ENCODE peak calls at places on chromosomes 5 and 9, in nine cellular contexts. C is MM.1S, F is HCT116, J is mesenchymal stem cell, O is mesendoderm, Y is IMR-90, L is bronchial epithelial cell, E is right cardiac atrium, V is RWPE2. R is an unnamed sample.

GRCh38 chr5:167701103-167701502 is 590.3 kb upstream of the WWC1 start:
- DNase-seq in V (no peak), Y (no peak), E (no peak), L (no peak), F (no peak), O (no peak), C (no peak), J (no peak), R (no peak)

GRCh38 chr5:57216714-57217113 is 42.9 kb downstream of the GPBP1 start:
- DNase-seq in J (peak; percentile 51), V (no peak), O (no peak), E (no peak), L (peak; percentile 89), F (no peak), Y (peak; percentile 82), C (no peak), R (no peak)

GRCh38 chr9:4177970-4178758 is 121.7 kb downstream of the GLIS3 start:
- DNase-seq in O (no peak), V (no peak), Y (no peak), J (peak; percentile 21), F (no peak), L (no peak), E (no peak), C (no peak), R (no peak)

GRCh38 chr9:137250329-137251193 is 525 bp upstream of the STPG3 start:
- DNase-seq in C (no peak), E (no peak), V (no peak), O (peak; percentile 72), J (no peak), F (no peak), Y (no peak), L (no peak), R (no peak)

GRCh38 chr5:74660146-74660545 is 19.6 kb upstream of the ENC1 start:
- DNase-seq in C (no peak), O (no peak), Y (peak; percentile 35), F (no peak), V (no peak), E (no peak), J (no peak), L (peak; percentile 22), R (no peak)

GRCh38 chr9:133113163-133113927 is 7.7 kb downstream of the RALGDS start:
- DNase-seq in L (no peak), C (no peak), V (peak; percentile 52), F (no peak), O (no peak), E (peak; percentile 70), J (peak; percentile 51), Y (peak; percentile 51), R (no peak)

GRCh38 chr5:54387659-54388232 is 67.8 kb upstream of the HSPB3 start:
- DNase-seq in J (peak; percentile 17), E (no peak), L (peak; percentile 63), O (no peak), F (no peak), Y (peak; percentile 63), V (no peak), C (no peak), R (no peak)

GRCh38 chr9:90032296-90033029 is 427.7 kb downstream of the GADD45G start:
- DNase-seq in C (no peak), Y (no peak), V (no peak), F (no peak), E (no peak), O (peak; percentile 10), L (peak; percentile 61), J (no peak), R (no peak)

GRCh38 chr9:13190040-13190439 is 89.5 kb downstream of the MPDZ start:
- DNase-seq in V (no peak), F (no peak), Y (no peak), O (no peak), C (no peak), J (no peak), L (no peak), E (no peak), R (no peak)

GRCh38 chr9:13186091-13186490 is 93.4 kb downstream of the MPDZ start:
- DNase-seq in V (no peak), Y (peak; percentile 23), J (no peak), C (no peak), F (no peak), O (no peak), E (no peak), L (peak; percentile 59), R (no peak)

GRCh38 chr9:13189362-13189761 is 90.1 kb downstream of the MPDZ start:
- DNase-seq in Y (no peak), E (no peak), J (no peak), O (no peak), C (no peak), F (no peak), L (no peak), V (no peak), R (no peak)

GRCh38 chr9:13181652-13182051 is 97.8 kb downstream of the MPDZ start:
- DNase-seq in F (no peak), C (no peak), L (peak; percentile 95), E (no peak), O (peak; percentile 77), Y (peak; percentile 38), J (peak; percentile 10), V (peak; percentile 72), R (no peak)

GRCh38 chr9:13186774-13187173 is 92.7 kb downstream of the MPDZ start:
- DNase-seq in Y (no peak), F (no peak), E (no peak), C (no peak), L (no peak), J (no peak), V (no peak), O (no peak), R (no peak)
- H3K4me3 ChIP-seq in Y (no peak overlapping the region), F (no peak overlapping the region), E (peak overlapping the region; percentile 38), C (no peak overlapping the region), L (peak overlapping the region; percentile 2), J (no peak overlapping the region), V (no peak overlapping the region), O (no peak overlapping the region), R (no peak overlapping the region)

GRCh38 chr5:10557747-10558295 is 6.0 kb upstream of the ANKRD33B start:
- DNase-seq in E (no peak), Y (no peak), F (no peak), J (no peak), V (no peak), C (no peak), L (no peak), O (no peak), R (no peak)

GRCh38 chr5:10556893-10557746 is 6.8 kb upstream of the ANKRD33B start:
- DNase-seq in J (no peak), V (no peak), Y (no peak), C (no peak), E (no peak), O (no peak), F (no peak), L (no peak), R (no peak)

GRCh38 chr5:10559883-10560282 is 4.0 kb upstream of the ANKRD33B start:
- DNase-seq in F (no peak), L (no peak), J (no peak), C (no peak), V (no peak), O (peak; percentile 50), E (no peak), Y (no peak), R (no peak)

GRCh38 chr5:10556331-10556807 is 7.5 kb upstream of the ANKRD33B start:
- DNase-seq in F (no peak), J (peak; percentile 84), O (peak; percentile 85), Y (peak; percentile 78), V (no peak), C (no peak), L (peak; percentile 70), E (no peak), R (no peak)

DNA sequence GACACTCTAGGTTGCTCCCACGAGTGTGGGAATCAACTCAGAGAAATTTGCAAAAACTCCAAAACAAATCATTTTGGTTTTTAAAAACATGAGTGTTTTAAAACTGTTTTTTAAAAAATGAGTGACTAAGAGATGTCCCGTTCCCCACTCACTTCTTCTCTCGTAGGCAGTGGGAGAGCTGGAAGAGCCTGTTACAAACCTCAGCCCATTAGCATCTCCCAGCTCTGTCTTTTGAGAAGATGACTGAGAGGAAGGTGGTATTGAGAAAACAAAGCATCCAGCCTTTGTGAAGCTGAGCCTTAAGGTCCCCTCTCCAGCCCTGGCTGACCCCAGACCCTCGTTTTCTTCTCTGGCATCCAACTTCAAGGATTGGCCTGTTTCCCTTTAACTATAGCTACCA is 4.7 kb upstream of the ANKRD33B start:
- DNase-seq in J (no peak), F (no peak), Y (no peak), C (no peak), O (no peak), V (no peak), L (no peak), E (no peak), R (no peak)
- H3K27me3 ChIP-seq in J (no peaks in the 10 kb centered on the region), F (no peaks in the 10 kb centered on the region), Y (no peaks in the 10 kb centered on the region), C (no peaks in the 10 kb centered on the region), O (peaks cover 4% of the 10 kb centered on the region), V (no peaks in the 10 kb centered on the region), L (peaks cover 5% of the 10 kb centered on the region), E (no peaks in the 10 kb centered on the region), R (no peaks in the 10 kb centered on the region)

GRCh38 chr5:143001764-143002351 is 231.7 kb downstream of the ARHGAP26 start:
- DNase-seq in J (peak; percentile 86), L (peak; percentile 52), F (no peak), O (peak; percentile 71), Y (peak; percentile 84), E (no peak), V (no peak), C (no peak), R (no peak)

GRCh38 chr5:142994242-142994641 is 224.1 kb downstream of the ARHGAP26 start:
- DNase-seq in C (no peak), J (no peak), E (no peak), V (no peak), F (no peak), L (no peak), Y (no peak), O (peak; percentile 56), R (no peak)

GRCh38 chr5:142997586-142997985 is 227.4 kb downstream of the ARHGAP26 start:
- DNase-seq in L (no peak), E (no peak), J (no peak), O (no peak), Y (no peak), C (no peak), V (no peak), F (no peak), R (no peak)

GRCh38 chr5:143002459-143003327 is 232.5 kb downstream of the ARHGAP26 start:
- DNase-seq in E (no peak), Y (peak; percentile 86), L (peak; percentile 54), F (no peak), C (peak; percentile 71), V (no peak), O (peak; percentile 66), J (peak; percentile 91), R (peak; percentile 63)

DNA sequence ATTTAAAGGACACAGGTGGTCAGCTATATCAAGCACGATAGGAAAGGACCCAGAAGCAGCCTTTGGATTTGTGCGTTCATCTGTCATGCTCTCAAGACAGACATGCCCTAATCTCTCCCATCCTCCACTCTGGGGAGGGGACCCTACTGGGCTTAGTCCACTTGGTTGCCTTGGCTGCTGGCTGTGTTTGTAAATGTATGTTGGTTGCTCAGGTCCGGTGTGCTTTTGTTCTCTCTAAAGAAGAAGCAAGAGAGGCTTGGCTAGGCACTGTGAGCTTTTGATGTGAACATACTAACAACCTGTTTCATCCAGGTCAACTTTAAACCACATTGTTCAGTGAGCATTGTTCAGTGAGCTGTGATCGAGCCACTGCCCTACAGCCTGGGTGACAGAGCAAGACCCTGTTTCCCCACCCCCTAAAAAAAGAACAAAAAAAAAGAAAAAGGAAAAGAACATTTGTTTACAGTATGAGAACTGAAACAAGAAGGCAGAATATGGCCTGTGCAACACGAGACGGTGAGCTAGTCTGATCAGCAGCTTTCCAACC is 228.2 kb downstream of the ARHGAP26 start:
- DNase-seq in E (no peak), C (no peak), J (no peak), Y (no peak), L (no peak), O (peak; percentile 27), V (no peak), F (no peak), R (no peak)
- H3K4me3 ChIP-seq in E (no peak overlapping the region), C (no peak overlapping the region), J (no peak overlapping the region), Y (no peak overlapping the region), L (no peak overlapping the region), O (no peak overlapping the region), V (no peak overlapping the region), F (no peak overlapping the region), R (no peak overlapping the region)

DNA sequence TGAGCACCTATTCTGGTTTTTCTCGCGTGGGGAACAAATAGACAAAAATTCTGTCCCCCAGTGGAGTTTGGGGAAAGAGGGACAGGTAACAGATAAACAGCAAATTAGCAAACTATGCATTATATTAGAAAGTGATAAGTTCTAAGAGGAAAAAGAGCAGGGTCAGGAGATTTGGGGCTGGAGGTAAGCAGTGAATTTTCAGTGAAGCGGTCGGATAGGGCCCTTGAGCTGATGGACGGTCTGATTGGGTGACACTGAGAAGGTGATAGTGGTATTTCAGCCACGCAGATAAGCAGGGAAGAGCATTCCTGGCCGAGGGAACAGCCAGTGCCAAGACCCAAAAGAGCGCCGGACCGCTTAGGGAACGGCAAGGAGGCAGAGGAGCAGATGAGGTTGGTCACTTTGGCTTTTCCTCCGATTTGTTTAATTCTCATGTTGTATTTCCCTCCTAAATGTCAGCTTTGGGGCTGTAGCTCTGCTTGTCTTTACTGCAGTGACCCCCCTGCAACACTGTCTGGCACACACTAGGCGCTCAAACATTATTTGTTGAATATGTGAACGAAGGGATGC is 1.0 kb upstream of the PTPN3 start:
- DNase-seq in C (no peak), E (no peak), Y (no peak), O (no peak), L (no peak), V (no peak), F (no peak), J (no peak), R (no peak)
- H3K27me3 ChIP-seq in C (peaks cover 10% of the 10 kb centered on the region), E (no peaks in the 10 kb centered on the region), Y (peaks cover 61% of the 10 kb centered on the region), O (peaks cover 24% of the 10 kb centered on the region), L (no peaks in the 10 kb centered on the region), V (peaks cover 3% of the 10 kb centered on the region), F (no peaks in the 10 kb centered on the region), J (peaks cover 12% of the 10 kb centered on the region), R (peaks cover 22% of the 10 kb centered on the region)